ENCODE peak calls at places on chromosomes 6 and 20, in six cellular contexts. H is kidney epithelial cell, B is dorsolateral prefrontal cortex, L is epithelial cell of esophagus, E is AG04450, G is stomach. K is an unnamed sample.

GRCh38 chr20:48012401-48012974 is 227.2 kb upstream of the SULF2 start:
- DNase-seq in H (peak), B (no peak), L (peak), E (no peak), G (no peak), K (peak)

GRCh38 chr20:31818376-31818908 is 714 bp upstream of the MYLK2 start:
- DNase-seq in H (no peak), B (no peak), L (no peak), E (no peak), G (no peak), K (no peak)

GRCh38 chr6:133093957-133094356 is 147.2 kb upstream of the EYA4 start:
- DNase-seq in H (no peak), B (no peak), L (peak), E (no peak), G (no peak), K (no peak)

GRCh38 chr6:50922579-50923525 is 104.2 kb downstream of the TFAP2B start:
- DNase-seq in H (no peak), B (no peak), L (peak), E (no peak), G (no peak), K (no peak)

GRCh38 chr20:59830107-59831023 is 103.1 kb downstream of the SYCP2 start:
- DNase-seq in H (no peak), B (no peak), L (no peak), E (no peak), G (no peak), K (no peak)

GRCh38 chr20:8646026-8646425 is 422.9 kb upstream of the PLCB4 start:
- DNase-seq in H (no peak), B (no peak), L (peak), E (no peak), G (no peak), K (no peak)

GRCh38 chr6:86016567-86016966 is 373.9 kb upstream of the SYNCRIP start:
- DNase-seq in H (no peak), B (no peak), L (no peak), E (no peak), G (no peak), K (no peak)

GRCh38 chr6:56549014-56549413 is 93.7 kb downstream of the DST start:
- DNase-seq in H (no peak), B (no peak), L (no peak), E (no peak), G (no peak), K (no peak)

GRCh38 chr20:63315982-63316491 is 23.1 kb downstream of the COL20A1 start:
- DNase-seq in H (no peak), B (peak), L (no peak), E (no peak), G (no peak), K (no peak)

GRCh38 chr6:17945111-17945510 is 42.3 kb downstream of the KIF13A start:
- DNase-seq in H (no peak), B (no peak), L (peak), E (no peak), G (no peak), K (no peak)

GRCh38 chr20:51118985-51119527 is 96.1 kb upstream of the KCNG1 start:
- DNase-seq in H (no peak), B (no peak), L (no peak), E (no peak), G (no peak), K (no peak)

GRCh38 chr6:148530394-148530923 is 187.8 kb downstream of the SASH1 start:
- DNase-seq in H (no peak), B (no peak), L (peak), E (peak), G (no peak), K (peak)

GRCh38 chr6:2738373-2738979 is 12.2 kb downstream of the MYLK4 start:
- DNase-seq in H (no peak), B (peak), L (peak), E (peak), G (peak), K (no peak)

GRCh38 chr20:59933296-59933848 is at the start of gene SYCP2:
- DNase-seq in H (no peak), B (peak), L (peak), E (no peak), G (peak), K (no peak)

GRCh38 chr6:13131935-13132661 is 196.2 kb downstream of the TBC1D7 start:
- DNase-seq in H (no peak), B (no peak), L (no peak), E (no peak), G (no peak), K (no peak)

GRCh38 chr20:35561268-35561667 is 19.4 kb downstream of the ERGIC3 start:
- DNase-seq in H (peak), B (no peak), L (peak), E (peak), G (no peak), K (no peak)

GRCh38 chr6:53837875-53838806 is 43.3 kb downstream of the LRRC1 start:
- DNase-seq in H (no peak), B (peak), L (no peak), E (no peak), G (no peak), K (no peak)

GRCh38 chr6:159107451-159108260 is 61.5 kb upstream of the FNDC1 start:
- DNase-seq in H (no peak), B (no peak), L (no peak), E (no peak), G (peak), K (no peak)

GRCh38 chr6:113875470-113875869 is 18.3 kb downstream of the MARCKS start:
- DNase-seq in H (no peak), B (no peak), L (no peak), E (no peak), G (no peak), K (no peak)

GRCh38 chr6:94065707-94066337 is 646.5 kb upstream of the EPHA7 start:
- DNase-seq in H (no peak), B (no peak), L (no peak), E (no peak), G (no peak), K (no peak)

GRCh38 chr6:108942556-108943492 is 94.6 kb downstream of the ARMC2 start:
- DNase-seq in H (no peak), B (no peak), L (no peak), E (no peak), G (no peak), K (no peak)

GRCh38 chr6:132399376-132400074 is 1.8 kb downstream of the MOXD1 start:
- DNase-seq in H (peak), B (no peak), L (peak), E (no peak), G (no peak), K (no peak)

GRCh38 chr6:97009781-97010492 is 85.4 kb downstream of the KLHL32 start:
- DNase-seq in H (no peak), B (peak), L (no peak), E (no peak), G (no peak), K (no peak)

GRCh38 chr6:129844118-129844891 is 16.8 kb downstream of the TMEM244 start:
- DNase-seq in H (peak), B (no peak), L (peak), E (no peak), G (no peak), K (peak)

GRCh38 chr6:54697423-54697822 is 149.1 kb upstream of the FAM83B start:
- DNase-seq in H (no peak), B (no peak), L (peak), E (peak), G (no peak), K (no peak)

GRCh38 chr20:44695295-44696230 is 19.6 kb upstream of the CCN5 start:
- DNase-seq in H (no peak), B (no peak), L (no peak), E (peak), G (no peak), K (no peak)

GRCh38 chr6:52666523-52666922 is 4.4 kb upstream of the TMEM14A start:
- DNase-seq in H (no peak), B (no peak), L (no peak), E (no peak), G (no peak), K (no peak)

GRCh38 chr6:125802943-125803377 is 12.2 kb downstream of the NCOA7 start:
- DNase-seq in H (no peak), B (no peak), L (no peak), E (no peak), G (no peak), K (no peak)

GRCh38 chr6:129778793-129779192 is 68.8 kb upstream of the ARHGAP18 start:
- DNase-seq in H (no peak), B (no peak), L (no peak), E (no peak), G (no peak), K (no peak)

GRCh38 chr6:157135691-157136090 is 187.6 kb downstream of the TMEM242 start:
- DNase-seq in H (no peak), B (no peak), L (peak), E (no peak), G (no peak), K (no peak)

GRCh38 chr6:33781105-33781975 is 7.6 kb downstream of the LEMD2 start:
- DNase-seq in H (peak), B (no peak), L (peak), E (no peak), G (no peak), K (peak)

GRCh38 chr6:73134588-73134987 is 90.7 kb downstream of the KHDC1L start:
- DNase-seq in H (no peak), B (peak), L (peak), E (no peak), G (no peak), K (no peak)

GRCh38 chr6:138588805-138589434 is 89.6 kb upstream of the NHSL1 start:
- DNase-seq in H (peak), B (peak), L (peak), E (peak), G (peak), K (no peak)

GRCh38 chr6:135657207-135657606 is 159.7 kb upstream of the AHI1 start:
- DNase-seq in H (no peak), B (no peak), L (no peak), E (no peak), G (no peak), K (no peak)

GRCh38 chr6:111957623-111958315 is 84.5 kb upstream of the FYN start:
- DNase-seq in H (no peak), B (no peak), L (no peak), E (no peak), G (no peak), K (no peak)

GRCh38 chr6:154767419-154767818 is 34.2 kb downstream of the SCAF8 start:
- DNase-seq in H (no peak), B (no peak), L (no peak), E (no peak), G (no peak), K (no peak)
- H3K4me3 ChIP-seq in H (no peak), B (no peak), L (no peak), E (no peak), G (no peak), K (no peak)

DNA sequence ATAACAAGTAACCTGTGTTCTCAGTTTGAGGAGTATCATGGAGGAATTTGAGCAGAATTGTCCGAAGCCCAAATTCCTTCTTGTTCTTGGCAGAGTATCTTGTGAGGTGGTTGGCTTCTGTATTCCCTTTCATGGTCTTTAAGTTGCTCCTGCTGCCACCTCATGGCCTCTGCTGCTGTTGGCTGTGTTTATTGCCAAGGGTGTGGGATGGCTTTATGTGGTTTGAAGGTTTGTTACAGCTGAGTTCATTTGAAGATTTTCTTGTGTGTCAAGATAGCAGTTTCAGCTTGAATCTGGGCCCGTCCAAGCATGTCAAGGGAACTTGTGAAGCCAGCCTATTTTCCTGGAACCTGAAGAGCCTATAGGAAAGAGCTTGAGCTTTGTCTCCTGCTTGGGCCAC is 20.2 kb upstream of the TTK start:
- DNase-seq in H (peak), B (no peak), L (peak), E (no peak), G (no peak), K (peak)
- TF ChIP-seq CTCF in H (peak), B (no peak), L (peak), E (no peak), G (no peak), K (peak)

GRCh38 chr20:20740595-20740994 is 28.2 kb upstream of the RALGAPA2 start:
- DNase-seq in H (no peak), B (no peak), L (no peak), E (no peak), G (no peak), K (no peak)
- H3K4me3 ChIP-seq in H (no peak), B (no peak), L (no peak), E (no peak), G (no peak), K (no peak)

DNA sequence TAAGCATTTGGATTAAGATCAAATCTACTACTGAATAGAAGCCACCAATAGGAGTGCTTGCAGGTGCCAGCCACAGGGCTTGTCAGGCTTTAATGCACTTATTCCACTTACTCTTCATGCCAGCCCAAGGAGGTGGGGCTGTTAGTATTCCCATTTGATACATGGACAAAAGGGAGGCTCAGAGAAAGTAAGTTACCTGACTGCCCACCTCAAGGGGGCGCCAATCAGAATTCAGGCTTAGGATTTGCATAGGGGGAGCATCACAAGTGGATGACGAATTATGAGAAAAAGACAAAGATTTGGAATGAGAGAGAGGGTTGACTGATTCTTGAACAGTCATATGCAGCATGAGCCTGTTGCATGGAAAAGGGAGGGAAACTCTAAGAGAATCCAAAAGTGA is 188.4 kb upstream of the TSHZ2 start:
- DNase-seq in H (no peak), B (no peak), L (peak), E (no peak), G (no peak), K (no peak)
- TF ChIP-seq CTCF in H (peak), B (no peak), L (peak), E (peak), G (no peak), K (peak)

GRCh38 chr6:81383472-81383871 is 369.0 kb downstream of the TENT5A start:
- DNase-seq in H (no peak), B (no peak), L (no peak), E (no peak), G (no peak), K (no peak)

GRCh38 chr6:81380718-81381338 is 371.7 kb downstream of the TENT5A start:
- DNase-seq in H (no peak), B (no peak), L (no peak), E (no peak), G (no peak), K (no peak)

GRCh38 chr6:81381382-81381916 is 371.0 kb downstream of the TENT5A start:
- DNase-seq in H (no peak), B (no peak), L (no peak), E (no peak), G (no peak), K (no peak)

GRCh38 chr6:81384921-81385320 is 367.6 kb downstream of the TENT5A start:
- DNase-seq in H (no peak), B (no peak), L (no peak), E (no peak), G (no peak), K (no peak)

DNA sequence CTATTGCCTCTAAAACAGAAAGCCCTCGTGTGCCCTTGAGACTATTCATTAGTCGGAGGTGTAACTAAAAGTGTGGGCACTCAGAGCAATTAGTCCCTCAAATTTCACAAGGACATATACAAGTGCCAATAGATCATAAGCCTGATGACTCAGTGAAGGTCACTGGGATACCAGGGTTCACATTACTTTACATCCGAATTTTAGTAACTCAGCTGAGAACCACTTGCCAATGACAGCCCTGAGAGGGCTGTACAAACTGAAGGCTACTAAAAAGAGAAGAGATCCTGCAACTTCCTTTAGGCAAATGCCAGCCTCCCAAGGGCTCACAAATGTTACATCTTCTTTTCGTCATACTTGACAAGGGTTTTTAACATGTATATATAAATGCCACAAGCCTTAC is 369.6 kb downstream of the TENT5A start:
- DNase-seq in H (no peak), B (no peak), L (no peak), E (no peak), G (no peak), K (no peak)
- H3K4me3 ChIP-seq in H (no peak), B (no peak), L (no peak), E (no peak), G (no peak), K (no peak)

GRCh38 chr20:56630086-56630493 is 984 bp downstream of the TFAP2C start:
- DNase-seq in H (peak), B (no peak), L (peak), E (no peak), G (peak), K (no peak)
- TF ChIP-seq CTCF in H (peak), B (no peak), L (peak), E (no peak), G (no peak), K (peak)